ENCODE peak calls at places on chromosomes 3 and 15, in seven cellular contexts. K, M, U, G, Y, D and L are unnamed samples. For H3K4me1, the result is how much of the 10 kb centered on the place peaks cover.

GRCh38 chr3:184133840-184134745 is 1.1 kb upstream of the EIF2B5 start:
- DNase-seq in K (peak), M (peak), U (peak), G (peak), Y (peak), D (peak), L (peak)

GRCh38 chr3:43893721-43894120 is 203.0 kb downstream of the ABHD5 start:
- DNase-seq in K (no peak), M (no peak), U (no peak), G (no peak), Y (no peak), D (no peak), L (no peak)

GRCh38 chr3:31103623-31104180 is 209.2 kb upstream of the GADL1 start:
- DNase-seq in K (no peak), M (no peak), U (no peak), G (no peak), Y (no peak), D (no peak), L (no peak)

GRCh38 chr15:86157929-86158328 is 78.3 kb downstream of the AGBL1 start:
- DNase-seq in K (no peak), M (no peak), U (no peak), G (no peak), Y (no peak), D (no peak), L (no peak)

GRCh38 chr15:25060472-25060803 is 105.7 kb downstream of the SNRPN start:
- DNase-seq in K (no peak), M (peak), U (no peak), G (no peak), Y (no peak), D (no peak), L (no peak)

GRCh38 chr3:159170436-159171003 is 368.7 kb downstream of the MFSD1 start:
- DNase-seq in K (no peak), M (no peak), U (no peak), G (no peak), Y (no peak), D (no peak), L (no peak)

GRCh38 chr3:103906808-103907207 is 1459.9 kb upstream of the ALCAM start:
- DNase-seq in K (no peak), M (no peak), U (no peak), G (no peak), Y (no peak), D (no peak), L (no peak)

GRCh38 chr3:38130631-38131065 is 6.3 kb downstream of the ACAA1 start:
- DNase-seq in K (no peak), M (no peak), U (no peak), G (no peak), Y (no peak), D (no peak), L (no peak)

GRCh38 chr3:12722205-12722604 is 36.9 kb downstream of the TMEM40 start:
- DNase-seq in K (no peak), M (no peak), U (no peak), G (no peak), Y (no peak), D (no peak), L (no peak)

GRCh38 chr3:58272891-58273290 is 33.2 kb upstream of the RPP14 start:
- DNase-seq in K (no peak), M (no peak), U (no peak), G (no peak), Y (no peak), D (no peak), L (no peak)

DNA sequence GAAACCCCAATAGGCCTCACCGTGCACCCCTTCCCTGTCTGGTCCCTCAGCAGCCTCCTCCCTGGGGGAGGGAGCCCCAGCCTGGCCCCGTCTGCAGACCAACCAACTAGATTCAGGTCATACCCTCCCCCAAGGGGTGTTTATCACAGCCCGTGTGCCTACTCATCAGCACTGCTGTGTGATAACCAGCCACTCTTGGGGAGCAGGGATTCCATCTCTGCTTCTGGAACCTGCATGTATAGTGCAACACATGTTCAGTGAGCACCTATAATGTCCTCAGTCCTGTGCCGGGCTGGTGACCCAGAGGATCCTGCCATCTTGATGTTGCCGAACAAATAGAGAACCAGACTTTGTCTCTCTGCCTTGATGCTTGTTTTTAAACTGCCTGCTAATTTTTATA is 6.6 kb upstream of the SLCO2A1 start:
- DNase-seq in K (no peak), M (no peak), U (no peak), G (no peak), Y (no peak), D (peak), L (no peak)
- H3K4me1 ChIP-seq in K (under half), M (under half), U (under half), G (under half), Y (under half), D (under half), L (under half)

DNA sequence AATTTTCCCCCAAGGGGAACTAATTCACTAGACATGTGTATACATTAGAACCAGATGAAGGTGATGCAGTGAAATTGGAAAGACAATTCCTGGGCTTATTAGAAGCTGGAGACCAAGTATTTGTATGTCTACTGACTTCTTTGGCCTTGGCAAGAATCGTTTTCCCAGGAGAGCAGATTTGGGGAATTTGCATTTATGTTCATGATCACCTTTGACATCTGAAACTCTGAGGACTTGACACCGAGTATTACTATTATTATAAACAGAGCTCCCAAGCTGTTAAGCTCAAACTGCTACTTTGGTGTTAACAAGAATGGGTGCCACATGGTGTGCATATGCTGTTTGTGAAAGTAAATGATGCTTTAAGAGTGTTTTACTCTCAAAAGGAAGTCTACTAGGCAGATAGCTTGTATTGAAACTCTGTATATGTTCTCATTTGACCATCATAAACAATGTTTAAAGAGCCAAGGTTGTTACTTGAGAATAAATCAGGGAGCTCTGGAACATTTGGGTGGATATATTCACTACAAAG is 519.8 kb upstream of the GOLIM4 start:
- DNase-seq in K (no peak), M (no peak), U (no peak), G (no peak), Y (no peak), D (no peak), L (no peak)
- H3K4me1 ChIP-seq in K (under half), M (under half), U (under half), G (under half), Y (under half), D (under half), L (under half)

GRCh38 chr15:33988384-33988783 is 20.1 kb downstream of the CHRM5 start:
- DNase-seq in K (no peak), M (no peak), U (no peak), G (no peak), Y (no peak), D (no peak), L (no peak)

GRCh38 chr15:33994005-33994615 is 25.8 kb downstream of the CHRM5 start:
- DNase-seq in K (no peak), M (peak), U (peak), G (no peak), Y (no peak), D (no peak), L (peak)
- H3K4me1 ChIP-seq in K (under half), M (under half), U (under half), G (under half), Y (under half), D (under half), L (under half)

GRCh38 chr3:8767667-8768363 is 1.6 kb downstream of the OXTR start:
- DNase-seq in K (no peak), M (no peak), U (no peak), G (no peak), Y (peak), D (no peak), L (no peak)
- H3K4me1 ChIP-seq in K (under half), M (under half), U (under half), G (under half), Y (under half), D (under half), L (under half)

GRCh38 chr3:127760361-127760760 is 62.0 kb downstream of the MGLL start:
- DNase-seq in K (peak), M (no peak), U (no peak), G (peak), Y (no peak), D (peak), L (no peak)
- H3K4me1 ChIP-seq in K (under half), M (under half), U (under half), G (half or more), Y (under half), D (under half), L (under half)

GRCh38 chr3:171949559-171949958 is 89.8 kb upstream of the FNDC3B start:
- DNase-seq in K (no peak), M (no peak), U (no peak), G (no peak), Y (no peak), D (no peak), L (no peak)

GRCh38 chr3:171950373-171950772 is 89.0 kb upstream of the FNDC3B start:
- DNase-seq in K (no peak), M (no peak), U (peak), G (no peak), Y (no peak), D (no peak), L (no peak)

GRCh38 chr3:171948674-171949073 is 90.7 kb upstream of the FNDC3B start:
- DNase-seq in K (no peak), M (no peak), U (no peak), G (no peak), Y (no peak), D (no peak), L (no peak)

GRCh38 chr3:171953300-171954022 is 85.9 kb upstream of the FNDC3B start:
- DNase-seq in K (no peak), M (no peak), U (no peak), G (no peak), Y (no peak), D (no peak), L (no peak)

DNA sequence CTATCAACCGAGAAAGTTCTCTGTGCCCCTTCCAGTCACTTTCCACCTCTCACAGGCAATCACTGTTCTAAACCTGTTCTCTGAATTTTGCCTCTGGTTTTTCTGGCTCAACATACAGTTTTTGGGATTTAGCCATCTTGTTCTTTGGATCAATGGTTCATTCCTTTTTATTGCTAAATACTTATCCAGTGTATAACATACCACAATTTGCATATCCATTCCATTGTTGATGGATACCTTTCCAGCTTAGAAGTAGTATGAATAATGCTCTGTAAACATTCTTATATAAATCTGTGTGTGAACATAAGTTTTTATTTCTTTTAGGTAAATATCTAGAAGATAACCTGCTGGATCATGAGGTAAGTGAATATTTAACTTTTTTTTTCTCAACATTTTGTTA is 87.8 kb upstream of the FNDC3B start:
- DNase-seq in K (no peak), M (no peak), U (no peak), G (no peak), Y (no peak), D (no peak), L (no peak)
- H3K4me1 ChIP-seq in K (under half), M (under half), U (under half), G (under half), Y (under half), D (under half), L (under half)

DNA sequence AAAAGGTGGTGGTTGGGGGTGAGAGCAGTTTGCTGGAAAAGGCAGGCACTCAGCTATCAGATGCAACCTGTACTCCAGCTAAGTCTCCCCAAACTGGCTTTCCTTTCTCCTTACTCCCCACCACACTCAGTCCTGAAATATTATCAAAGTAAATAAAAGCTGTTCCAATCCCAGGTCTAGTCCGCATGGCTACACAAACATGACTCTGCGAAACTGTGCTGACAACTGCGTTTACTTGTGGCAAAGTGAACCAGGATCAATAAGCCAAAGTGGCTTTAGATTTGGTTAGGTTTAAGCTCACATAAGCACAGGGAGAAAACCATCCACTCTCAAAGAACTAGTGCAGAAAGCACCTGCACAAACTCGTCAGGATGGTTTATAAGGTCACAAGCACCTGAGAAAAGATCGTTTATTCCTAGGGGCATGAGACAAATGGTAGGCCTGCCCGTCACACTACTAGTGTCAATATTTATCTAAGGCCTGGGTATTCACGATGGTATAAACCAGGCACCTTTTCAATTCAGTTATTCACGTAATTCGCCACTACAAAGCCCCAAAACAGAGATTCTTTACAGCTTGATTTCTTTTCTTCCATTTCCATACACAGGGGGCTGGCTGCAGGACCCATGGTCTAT is 25.3 kb downstream of the LRIG1 start:
- DNase-seq in K (no peak), M (no peak), U (no peak), G (no peak), Y (no peak), D (no peak), L (no peak)
- H3K4me1 ChIP-seq in K (half or more), M (under half), U (under half), G (half or more), Y (half or more), D (half or more), L (half or more)

GRCh38 chr15:73994419-73994883 is at the start of gene PML:
- DNase-seq in K (peak), M (peak), U (peak), G (peak), Y (peak), D (peak), L (peak)
- H3K4me1 ChIP-seq in K (under half), M (half or more), U (under half), G (half or more), Y (under half), D (half or more), L (half or more)

DNA sequence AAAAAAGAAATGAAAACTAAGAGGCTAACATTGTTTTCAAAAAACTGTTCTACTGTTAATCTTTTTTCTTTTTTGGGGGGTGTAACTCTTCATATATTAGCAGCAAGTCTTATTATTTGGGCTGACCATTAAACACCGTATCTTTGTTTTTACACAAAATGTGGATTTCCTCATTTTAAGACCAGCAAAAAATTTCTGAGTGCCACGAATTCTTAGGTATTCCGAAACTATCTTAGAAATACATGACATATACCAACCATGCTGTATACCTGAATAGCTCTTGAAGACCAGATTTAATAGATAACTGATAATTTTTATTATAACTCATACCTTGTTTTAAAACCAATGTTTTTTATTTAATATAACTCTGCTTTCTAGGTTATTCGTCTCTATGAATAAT is 620 bp upstream of the TTC23 start:
- DNase-seq in K (no peak), M (no peak), U (no peak), G (no peak), Y (no peak), D (no peak), L (no peak)
- H3K4me1 ChIP-seq in K (under half), M (under half), U (under half), G (under half), Y (under half), D (under half), L (under half)